ENCODE peak calls at places on chromosomes 1 and 21, in five cellular contexts. G, I, P, S and J are unnamed samples.

GRCh38 chr1:219347843-219348475 is 174.3 kb downstream of the LYPLAL1 start:
- DNase-seq in G (no peak), P (no peak), S (peak; percentile 70), I (peak; percentile 88), J (no peak)

GRCh38 chr1:238257018-238257417 is 366.3 kb upstream of the ZP4 start:
- DNase-seq in S (no peak), P (no peak), I (no peak), G (no peak), J (no peak)

GRCh38 chr1:206608108-206608698 is 4.1 kb downstream of the EIF2D start:
- DNase-seq in S (no peak), I (no peak), G (peak; percentile 60), P (peak; percentile 53), J (no peak)

GRCh38 chr1:205229916-205230700 is 2.4 kb downstream of the TMCC2 start:
- DNase-seq in I (no peak), P (no peak), G (no peak), S (no peak), J (no peak)

GRCh38 chr1:46489638-46490602 is at the start of gene DMBX1:
- DNase-seq in I (no peak), S (no peak), G (peak; percentile 87), P (peak; percentile 85), J (no peak)

GRCh38 chr1:201450721-201451291 is 18.2 kb downstream of the PHLDA3 start:
- DNase-seq in S (peak; percentile 73), I (no peak), G (no peak), P (no peak), J (peak; percentile 59)

GRCh38 chr1:150151291-150152181 is 1.8 kb downstream of the PLEKHO1 start:
- DNase-seq in S (no peak), P (no peak), I (peak; percentile 44), G (no peak), J (no peak)

GRCh38 chr21:35401476-35401875 is 352.4 kb upstream of the RUNX1 start:
- DNase-seq in G (no peak), I (no peak), S (no peak), P (no peak), J (no peak)

GRCh38 chr1:187621961-187622360 is 793.2 kb downstream of the PLA2G4A start:
- DNase-seq in P (no peak), S (no peak), I (no peak), G (no peak), J (no peak)

DNA sequence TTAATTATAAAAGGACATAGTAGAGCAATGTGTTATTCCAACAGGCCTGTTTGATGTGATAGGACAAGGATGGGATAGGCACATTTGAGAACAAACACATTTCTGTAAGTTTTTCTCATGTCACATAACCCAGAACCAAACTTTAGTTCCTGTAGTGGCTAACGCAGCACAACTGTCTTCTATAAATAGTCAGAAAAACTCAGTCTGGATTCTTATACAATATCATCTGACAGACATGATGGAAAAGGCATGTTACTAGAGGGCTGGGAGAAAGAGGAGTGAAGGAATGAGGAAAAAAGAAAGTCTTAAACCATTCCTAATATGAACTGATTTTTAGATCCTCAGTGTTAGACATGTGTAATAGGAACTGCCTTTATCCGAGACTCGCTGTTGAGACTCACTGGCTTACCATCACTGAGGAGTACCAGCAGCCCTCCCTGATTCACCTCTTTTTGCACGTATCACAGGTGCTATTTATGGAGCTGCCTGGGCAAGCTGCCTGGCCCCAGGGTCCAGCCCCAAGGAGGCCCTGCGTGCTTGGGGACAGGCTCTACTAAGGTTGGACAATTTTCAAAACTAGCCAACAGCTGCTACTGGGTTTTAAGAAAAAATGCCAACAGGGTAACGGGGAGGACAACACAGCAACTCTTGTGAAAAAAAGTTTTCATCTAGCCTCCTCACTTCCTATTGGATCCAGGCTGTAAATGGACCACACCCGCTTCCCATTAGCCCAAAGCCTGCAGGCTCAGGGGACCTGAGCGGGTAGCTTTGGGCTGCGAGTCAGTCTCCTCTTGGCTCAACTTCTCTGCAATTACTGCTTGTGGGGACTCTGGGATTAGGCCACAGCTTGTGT is 30.7 kb upstream of the SERBP1 start:
- DNase-seq in P (no peak), G (no peak), S (peak; percentile 63), I (no peak), J (no peak)
- TF ChIP-seq CTCF in P (no peak), G (no peak), S (no peak), I (no peak), J (no peak)

GRCh38 chr1:184943998-184944397 is 30.3 kb downstream of the NIBAN1 start:
- DNase-seq in I (no peak), P (no peak), S (no peak), G (no peak), J (no peak)
- H3K27ac ChIP-seq in I (no peak overlapping the region), P (no peak overlapping the region), S (peak overlapping the region; percentile 69), G (no peak overlapping the region), J (no peak overlapping the region)

GRCh38 chr21:43923391-43923790 is 58.4 kb downstream of the AGPAT3 start:
- DNase-seq in G (no peak), P (no peak), S (no peak), I (no peak), J (no peak)

GRCh38 chr21:43922949-43923348 is 57.9 kb downstream of the AGPAT3 start:
- DNase-seq in P (no peak), S (no peak), I (peak; percentile 39), G (no peak), J (no peak)

GRCh38 chr21:43919871-43920801 is 55.1 kb downstream of the AGPAT3 start:
- DNase-seq in P (no peak), G (peak; percentile 45), S (peak; percentile 10), I (no peak), J (no peak)

GRCh38 chr21:43921602-43921978 is 56.6 kb downstream of the AGPAT3 start:
- DNase-seq in G (no peak), I (no peak), S (peak; percentile 9), P (no peak), J (no peak)

GRCh38 chr21:43921979-43922945 is 57.2 kb downstream of the AGPAT3 start:
- DNase-seq in I (peak; percentile 37), P (no peak), S (peak; percentile 12), G (no peak), J (no peak)
- H3K4me3 ChIP-seq in I (no peak overlapping the region), P (no peak overlapping the region), S (peak overlapping the region; percentile 6), G (no peak overlapping the region), J (no peak overlapping the region)

DNA sequence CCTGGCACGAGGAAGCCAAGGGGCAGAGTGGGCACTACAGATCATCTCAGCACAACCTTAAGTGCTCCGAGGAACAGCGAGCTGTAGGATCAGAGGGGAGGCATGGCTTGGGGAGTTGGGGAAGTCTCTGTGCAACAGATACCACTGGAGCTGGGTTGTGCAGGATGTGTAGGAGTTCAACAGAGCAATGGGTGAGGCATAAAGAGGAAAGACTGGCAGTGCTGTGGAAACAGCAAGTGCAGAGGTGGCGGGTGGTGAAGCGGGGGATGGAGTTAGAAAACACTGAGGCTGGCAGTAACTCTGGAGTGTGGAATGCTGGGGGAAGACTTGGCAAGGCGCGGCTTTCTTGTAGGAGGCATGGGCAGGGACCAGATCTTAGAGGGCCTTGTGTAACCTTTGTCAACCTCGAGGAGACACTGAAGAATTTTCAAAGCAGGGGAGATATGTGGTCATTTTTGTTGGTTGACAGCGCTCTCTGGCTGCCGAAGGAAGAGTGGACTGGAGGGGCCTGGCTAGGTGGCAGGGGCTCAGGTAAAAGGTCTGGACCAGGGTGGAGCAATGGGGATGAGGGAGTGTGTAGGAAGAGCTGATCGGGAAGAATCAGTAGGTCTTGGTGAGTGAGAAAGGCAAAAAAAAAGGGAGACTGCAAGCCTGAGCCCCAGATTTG is 237.5 kb downstream of the TRABD2B start:
- DNase-seq in S (no peak), I (no peak), P (no peak), G (no peak), J (no peak)
- TF ChIP-seq CTCF in S (no peak), I (no peak), P (no peak), G (peak; percentile 19), J (no peak)